ENCODE peak calls at places on chromosome 20, in ten cellular contexts. T, U, Z, R, Q, G, B, P, C and Y are unnamed samples.

GRCh38 chr20:49344975-49345374 is 67.1 kb upstream of the ZNFX1 start:
- DNase-seq in T (no peak), U (peak), Z (peak), R (peak), Q (no peak), G (no peak), B (no peak), P (no peak), C (no peak), Y (no peak)

GRCh38 chr20:63454729-63455567 is 17.5 kb downstream of the KCNQ2 start:
- DNase-seq in T (no peak), U (no peak), Z (no peak), R (no peak), Q (no peak), G (no peak), B (no peak), P (no peak), C (no peak), Y (no peak)

GRCh38 chr20:7610681-7611080 is 329.6 kb downstream of the HAO1 start:
- DNase-seq in T (no peak), U (no peak), Z (no peak), R (no peak), Q (no peak), G (no peak), B (no peak), P (no peak), C (no peak), Y (no peak)

GRCh38 chr20:14838663-14839650 is 501.5 kb upstream of the FLRT3 start:
- DNase-seq in T (peak), U (no peak), Z (no peak), R (no peak), Q (no peak), G (no peak), B (peak), P (no peak), C (no peak), Y (no peak)

GRCh38 chr20:11807070-11807741 is 110.5 kb upstream of the BTBD3 start:
- DNase-seq in T (no peak), U (peak), Z (no peak), R (no peak), Q (no peak), G (no peak), B (no peak), P (no peak), C (no peak), Y (no peak)

GRCh38 chr20:47982574-47983360 is 197.5 kb upstream of the SULF2 start:
- DNase-seq in T (peak), U (no peak), Z (no peak), R (no peak), Q (peak), G (no peak), B (no peak), P (peak), C (peak), Y (no peak)

GRCh38 chr20:17859002-17859615 is 109.5 kb downstream of the SNX5 start:
- DNase-seq in T (peak), U (no peak), Z (peak), R (no peak), Q (peak), G (no peak), B (no peak), P (no peak), C (peak), Y (peak)

GRCh38 chr20:57660510-57661199 is 40.4 kb upstream of the ZBP1 start:
- DNase-seq in T (no peak), U (no peak), Z (peak), R (peak), Q (no peak), G (no peak), B (no peak), P (peak), C (peak), Y (no peak)

GRCh38 chr20:47258745-47259695 is 97.5 kb downstream of the ZMYND8 start:
- DNase-seq in T (peak), U (no peak), Z (no peak), R (peak), Q (peak), G (no peak), B (no peak), P (peak), C (peak), Y (no peak)

GRCh38 chr20:56348306-56348695 is 10.5 kb upstream of the FAM210B start:
- DNase-seq in T (no peak), U (no peak), Z (peak), R (no peak), Q (no peak), G (no peak), B (no peak), P (no peak), C (no peak), Y (no peak)

GRCh38 chr20:63052571-63053429 is 46.0 kb upstream of the BHLHE23 start:
- DNase-seq in T (no peak), U (no peak), Z (no peak), R (no peak), Q (no peak), G (no peak), B (no peak), P (peak), C (no peak), Y (no peak)

GRCh38 chr20:50546729-50547314 is 36.6 kb downstream of the PTPN1 start:
- DNase-seq in T (peak), U (no peak), Z (no peak), R (no peak), Q (peak), G (no peak), B (no peak), P (peak), C (no peak), Y (peak)

GRCh38 chr20:3782597-3782996 is 1.3 kb upstream of the SPEF1 start:
- DNase-seq in T (no peak), U (no peak), Z (peak), R (no peak), Q (no peak), G (no peak), B (no peak), P (no peak), C (no peak), Y (no peak)

GRCh38 chr20:47509104-47509661 is 7.5 kb downstream of the NCOA3 start:
- DNase-seq in T (no peak), U (no peak), Z (no peak), R (no peak), Q (no peak), G (no peak), B (no peak), P (no peak), C (no peak), Y (no peak)

GRCh38 chr20:63652192-63652980 is 838 bp downstream of the STMN3 start:
- DNase-seq in T (no peak), U (no peak), Z (peak), R (no peak), Q (no peak), G (no peak), B (peak), P (no peak), C (no peak), Y (peak)

GRCh38 chr20:49167811-49168507 is 20.2 kb downstream of the STAU1 start:
- DNase-seq in T (no peak), U (no peak), Z (no peak), R (no peak), Q (no peak), G (no peak), B (no peak), P (no peak), C (no peak), Y (no peak)

GRCh38 chr20:59472059-59472458 is 132.3 kb upstream of the PHACTR3 start:
- DNase-seq in T (no peak), U (no peak), Z (no peak), R (no peak), Q (no peak), G (no peak), B (no peak), P (no peak), C (no peak), Y (no peak)

GRCh38 chr20:41200446-41201202 is 63.3 kb downstream of the PLCG1 start:
- DNase-seq in T (no peak), U (no peak), Z (no peak), R (no peak), Q (no peak), G (no peak), B (no peak), P (no peak), C (no peak), Y (no peak)

GRCh38 chr20:19401096-19401495 is 188.7 kb downstream of the SLC24A3 start:
- DNase-seq in T (no peak), U (no peak), Z (no peak), R (no peak), Q (no peak), G (no peak), B (no peak), P (no peak), C (no peak), Y (no peak)

GRCh38 chr20:53598140-53599038 is 4.8 kb upstream of the ZNF217 start:
- DNase-seq in T (peak), U (no peak), Z (peak), R (peak), Q (peak), G (no peak), B (no peak), P (no peak), C (peak), Y (peak)

GRCh38 chr20:57782631-57783041 is 72.8 kb upstream of the PMEPA1 start:
- DNase-seq in T (no peak), U (no peak), Z (no peak), R (no peak), Q (no peak), G (no peak), B (no peak), P (no peak), C (peak), Y (no peak)

GRCh38 chr20:5181955-5182354 is 55.1 kb downstream of the CDS2 start:
- DNase-seq in T (no peak), U (peak), Z (no peak), R (no peak), Q (no peak), G (no peak), B (no peak), P (no peak), C (no peak), Y (no peak)

GRCh38 chr20:47353697-47354387 is 2.7 kb downstream of the ZMYND8 start:
- DNase-seq in T (peak), U (peak), Z (no peak), R (no peak), Q (no peak), G (no peak), B (no peak), P (no peak), C (no peak), Y (no peak)

GRCh38 chr20:2817341-2817726 is 1.2 kb downstream of the TMEM239 start:
- DNase-seq in T (no peak), U (no peak), Z (no peak), R (no peak), Q (no peak), G (no peak), B (no peak), P (no peak), C (no peak), Y (no peak)

GRCh38 chr20:11204926-11205768 is 531.3 kb upstream of the JAG1 start:
- DNase-seq in T (peak), U (peak), Z (peak), R (peak), Q (peak), G (peak), B (peak), P (no peak), C (no peak), Y (peak)

GRCh38 chr20:58048096-58048702 is 180.3 kb downstream of the ANKRD60 start:
- DNase-seq in T (peak), U (peak), Z (peak), R (no peak), Q (no peak), G (no peak), B (peak), P (no peak), C (no peak), Y (peak)

GRCh38 chr20:51569815-51570741 is 27.6 kb upstream of the NFATC2 start:
- DNase-seq in T (no peak), U (peak), Z (no peak), R (peak), Q (no peak), G (no peak), B (no peak), P (no peak), C (no peak), Y (no peak)

GRCh38 chr20:4152696-4153235 is 137.4 kb upstream of the RNF24 start:
- DNase-seq in T (no peak), U (no peak), Z (no peak), R (no peak), Q (no peak), G (no peak), B (no peak), P (no peak), C (no peak), Y (no peak)

GRCh38 chr20:2178328-2179232 is 77.0 kb downstream of the STK35 start:
- DNase-seq in T (no peak), U (no peak), Z (no peak), R (no peak), Q (no peak), G (no peak), B (no peak), P (no peak), C (no peak), Y (no peak)

GRCh38 chr20:2149507-2149906 is 47.9 kb downstream of the STK35 start:
- DNase-seq in T (no peak), U (no peak), Z (no peak), R (no peak), Q (no peak), G (no peak), B (no peak), P (no peak), C (no peak), Y (no peak)

GRCh38 chr20:53609501-53610445 is 16.1 kb upstream of the ZNF217 start:
- DNase-seq in T (peak), U (no peak), Z (peak), R (peak), Q (no peak), G (no peak), B (peak), P (peak), C (no peak), Y (peak)

GRCh38 chr20:8346898-8347297 is 214.8 kb downstream of the PLCB1 start:
- DNase-seq in T (no peak), U (no peak), Z (no peak), R (no peak), Q (no peak), G (no peak), B (no peak), P (no peak), C (no peak), Y (no peak)

GRCh38 chr20:59955131-59955796 is 3.0 kb upstream of the CDH26 start:
- DNase-seq in T (peak), U (peak), Z (no peak), R (no peak), Q (no peak), G (peak), B (no peak), P (no peak), C (peak), Y (no peak)

GRCh38 chr20:52552181-52552872 is 360.7 kb upstream of the ZFP64 start:
- DNase-seq in T (no peak), U (peak), Z (no peak), R (no peak), Q (no peak), G (no peak), B (no peak), P (no peak), C (no peak), Y (no peak)

GRCh38 chr20:59365611-59366284 is 65.3 kb downstream of the EDN3 start:
- DNase-seq in T (no peak), U (no peak), Z (no peak), R (no peak), Q (no peak), G (no peak), B (no peak), P (no peak), C (no peak), Y (no peak)

GRCh38 chr20:48897298-48898044 is 24.0 kb upstream of the ARFGEF2 start:
- DNase-seq in T (no peak), U (peak), Z (no peak), R (no peak), Q (no peak), G (peak), B (no peak), P (peak), C (no peak), Y (no peak)

GRCh38 chr20:15494841-15495240 is 1078.4 kb downstream of the KIF16B start:
- DNase-seq in T (no peak), U (no peak), Z (no peak), R (no peak), Q (no peak), G (no peak), B (no peak), P (no peak), C (no peak), Y (no peak)

GRCh38 chr20:62415354-62416111 is 8.4 kb upstream of the CABLES2 start:
- DNase-seq in T (no peak), U (no peak), Z (no peak), R (no peak), Q (no peak), G (no peak), B (no peak), P (no peak), C (no peak), Y (no peak)

GRCh38 chr20:1434571-1435336 is 31.9 kb downstream of the NSFL1C start:
- DNase-seq in T (peak), U (peak), Z (no peak), R (no peak), Q (peak), G (no peak), B (no peak), P (peak), C (peak), Y (peak)

GRCh38 chr20:32036716-32037355 is 15.2 kb upstream of the HCK start:
- DNase-seq in T (no peak), U (no peak), Z (no peak), R (no peak), Q (no peak), G (no peak), B (no peak), P (no peak), C (no peak), Y (no peak)

GRCh38 chr20:32035398-32035852 is 16.6 kb upstream of the HCK start:
- DNase-seq in T (peak), U (no peak), Z (no peak), R (no peak), Q (no peak), G (no peak), B (no peak), P (no peak), C (peak), Y (no peak)

GRCh38 chr20:32037929-32038328 is 14.1 kb upstream of the HCK start:
- DNase-seq in T (no peak), U (no peak), Z (no peak), R (no peak), Q (no peak), G (no peak), B (no peak), P (no peak), C (no peak), Y (no peak)

GRCh38 chr20:32036252-32036651 is 15.8 kb upstream of the HCK start:
- DNase-seq in T (no peak), U (no peak), Z (no peak), R (no peak), Q (no peak), G (no peak), B (no peak), P (no peak), C (no peak), Y (no peak)

GRCh38 chr20:32034581-32035397 is 17.3 kb upstream of the HCK start:
- DNase-seq in T (peak), U (no peak), Z (no peak), R (peak), Q (no peak), G (no peak), B (no peak), P (no peak), C (peak), Y (no peak)
- TF ChIP-seq CTCF in T (peak), U (no peak), Z (no peak), R (peak), Q (peak), G (peak), B (no peak), P (peak), C (peak), Y (no peak)

GRCh38 chr20:32789896-32790750 is 27.9 kb downstream of the DNMT3B start:
- DNase-seq in T (peak), U (peak), Z (peak), R (peak), Q (peak), G (no peak), B (peak), P (peak), C (peak), Y (peak)
- TF ChIP-seq CTCF in T (peak), U (peak), Z (peak), R (peak), Q (peak), G (peak), B (peak), P (peak), C (peak), Y (peak)

DNA sequence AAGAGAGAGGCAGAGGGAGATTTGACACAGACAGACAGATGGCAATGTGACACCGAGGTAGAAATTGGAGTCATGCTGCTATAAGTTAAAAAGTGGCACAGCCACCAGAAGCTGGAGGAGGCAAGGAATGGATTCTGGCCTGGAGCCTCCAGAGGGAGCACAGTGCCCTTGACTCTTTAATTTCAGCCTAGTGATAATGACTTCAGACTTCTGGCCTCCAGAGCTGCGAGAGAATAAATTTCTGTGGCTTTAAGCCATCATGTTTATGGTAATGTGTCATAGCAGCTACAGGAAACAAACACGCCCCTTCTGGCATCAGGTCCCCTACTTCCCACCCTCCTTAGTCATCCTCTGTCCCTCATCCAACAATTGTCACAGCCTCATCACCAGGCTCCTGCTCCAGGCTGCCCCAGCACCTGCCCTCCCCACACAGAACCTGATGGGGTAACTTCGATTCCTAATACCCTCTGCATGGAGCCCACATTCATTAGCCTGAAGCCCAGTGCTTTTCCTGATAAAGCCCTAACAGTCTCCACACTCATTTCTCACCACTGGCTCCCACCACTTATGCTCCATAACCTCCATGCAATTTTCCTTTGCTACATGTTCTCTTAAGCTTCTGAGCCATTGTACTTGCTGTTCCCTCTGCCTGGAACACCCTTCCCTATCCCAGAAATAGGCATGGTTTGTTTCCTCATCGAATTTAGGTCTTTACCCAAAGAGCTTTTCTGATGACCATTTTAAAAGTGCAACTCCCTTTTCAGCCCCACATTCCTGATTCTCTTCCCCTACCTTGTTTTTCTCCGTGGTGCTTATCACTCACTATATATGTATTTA is 69.7 kb upstream of the TOX2 start:
- DNase-seq in T (no peak), U (peak), Z (no peak), R (no peak), Q (no peak), G (peak), B (no peak), P (no peak), C (no peak), Y (peak)
- TF ChIP-seq CTCF in T (no peak), U (no peak), Z (no peak), R (peak), Q (no peak), G (no peak), B (no peak), P (no peak), C (no peak), Y (no peak)

GRCh38 chr20:24782801-24783630 is 166.1 kb upstream of the CST7 start:
- DNase-seq in T (no peak), U (no peak), Z (no peak), R (no peak), Q (no peak), G (no peak), B (peak), P (no peak), C (no peak), Y (peak)
- TF ChIP-seq CTCF in T (no peak), U (no peak), Z (no peak), R (no peak), Q (no peak), G (no peak), B (no peak), P (no peak), C (no peak), Y (no peak)

GRCh38 chr20:44461803-44462174 is 13.9 kb upstream of the TTPAL start:
- DNase-seq in T (no peak), U (no peak), Z (no peak), R (no peak), Q (no peak), G (no peak), B (no peak), P (no peak), C (no peak), Y (no peak)

GRCh38 chr20:44463466-44463865 is 12.2 kb upstream of the TTPAL start:
- DNase-seq in T (no peak), U (no peak), Z (no peak), R (no peak), Q (no peak), G (no peak), B (no peak), P (no peak), C (no peak), Y (no peak)

GRCh38 chr20:44464514-44464913 is 11.2 kb upstream of the TTPAL start:
- DNase-seq in T (no peak), U (no peak), Z (no peak), R (no peak), Q (no peak), G (no peak), B (no peak), P (no peak), C (no peak), Y (no peak)

GRCh38 chr20:44460795-44461141 is 14.9 kb upstream of the TTPAL start:
- DNase-seq in T (peak), U (peak), Z (no peak), R (no peak), Q (peak), G (peak), B (no peak), P (no peak), C (peak), Y (no peak)

GRCh38 chr20:44461142-44461802 is 14.4 kb upstream of the TTPAL start:
- DNase-seq in T (no peak), U (no peak), Z (no peak), R (no peak), Q (no peak), G (no peak), B (no peak), P (no peak), C (no peak), Y (no peak)
- TF ChIP-seq CTCF in T (no peak), U (peak), Z (no peak), R (no peak), Q (no peak), G (no peak), B (peak), P (no peak), C (no peak), Y (peak)

GRCh38 chr20:21643417-21643816 is 62.0 kb upstream of the PAX1 start:
- DNase-seq in T (no peak), U (no peak), Z (no peak), R (no peak), Q (no peak), G (no peak), B (no peak), P (no peak), C (no peak), Y (no peak)

GRCh38 chr20:21640556-21640955 is 64.9 kb upstream of the PAX1 start:
- DNase-seq in T (peak), U (peak), Z (no peak), R (no peak), Q (no peak), G (peak), B (peak), P (no peak), C (peak), Y (peak)
- TF ChIP-seq CTCF in T (peak), U (no peak), Z (no peak), R (no peak), Q (no peak), G (peak), B (peak), P (no peak), C (peak), Y (no peak)